ENCODE peak calls at places on chromosome 11, in nine cellular contexts. U is globus pallidus; G is astrocyte of the cerebellum; Y is NCI-H1694; E is BJ; F is RWPE1; J is foreskin fibroblast; P is GM18507; K is stimulated activated naive CD4-positive, alpha-beta T cell. I is an unnamed sample.

GRCh38 chr11:122168218-122168617 is 52.2 kb upstream of the BLID start:
- DNase-seq in U (no peak), G (no peak), Y (no peak), E (no peak), F (no peak), J (no peak), P (no peak), K (no peak), I (no peak)

GRCh38 chr11:61886643-61887042 is 4.7 kb downstream of the FADS3 start:
- DNase-seq in U (no peak), G (no peak), Y (no peak), E (no peak), F (no peak), J (no peak), P (no peak), K (no peak), I (no peak)

GRCh38 chr11:107856981-107857517 is 1.5 kb downstream of the SLC35F2 start:
- DNase-seq in U (no peak), G (no peak), Y (no peak), E (no peak), F (no peak), J (no peak), P (no peak), K (no peak), I (no peak)

GRCh38 chr11:32870676-32871075 is 21.9 kb upstream of the QSER1 start:
- DNase-seq in U (no peak), G (no peak), Y (peak), E (no peak), F (no peak), J (no peak), P (no peak), K (no peak), I (no peak)

GRCh38 chr11:102410382-102410784 is 42.2 kb downstream of the TMEM123 start:
- DNase-seq in U (no peak), G (no peak), Y (no peak), E (no peak), F (no peak), J (peak), P (no peak), K (no peak), I (no peak)

GRCh38 chr11:36030707-36031365 is 87.0 kb downstream of the LDLRAD3 start:
- DNase-seq in U (no peak), G (no peak), Y (peak), E (peak), F (no peak), J (peak), P (no peak), K (no peak), I (no peak)

GRCh38 chr11:134364261-134364660 is 32.5 kb downstream of the GLB1L2 start:
- DNase-seq in U (no peak), G (no peak), Y (no peak), E (no peak), F (no peak), J (no peak), P (no peak), K (no peak), I (no peak)

GRCh38 chr11:106091480-106092123 is 14.1 kb downstream of the AASDHPPT start:
- DNase-seq in U (no peak), G (peak), Y (no peak), E (no peak), F (peak), J (no peak), P (no peak), K (no peak), I (no peak)

GRCh38 chr11:103047837-103048236 is 44.1 kb downstream of the DCUN1D5 start:
- DNase-seq in U (no peak), G (no peak), Y (no peak), E (no peak), F (no peak), J (peak), P (no peak), K (no peak), I (no peak)

GRCh38 chr11:108364159-108364558 is 103.2 kb downstream of the C11orf65 start:
- DNase-seq in U (no peak), G (no peak), Y (no peak), E (peak), F (no peak), J (peak), P (no peak), K (no peak), I (no peak)

GRCh38 chr11:133403900-133404299 is 128.4 kb downstream of the OPCML start:
- DNase-seq in U (no peak), G (no peak), Y (no peak), E (no peak), F (no peak), J (no peak), P (no peak), K (no peak), I (no peak)

GRCh38 chr11:105078283-105078682 is 33.1 kb upstream of the CARD16 start:
- DNase-seq in U (no peak), G (no peak), Y (no peak), E (no peak), F (no peak), J (no peak), P (no peak), K (no peak), I (no peak)

GRCh38 chr11:17432041-17432440 is 43.6 kb upstream of the KCNJ11 start:
- DNase-seq in U (no peak), G (no peak), Y (no peak), E (no peak), F (no peak), J (no peak), P (no peak), K (no peak), I (no peak)

GRCh38 chr11:420911-421321 is 6.1 kb upstream of the SIGIRR start:
- DNase-seq in U (no peak), G (no peak), Y (no peak), E (no peak), F (no peak), J (no peak), P (no peak), K (no peak), I (no peak)

GRCh38 chr11:88421530-88421929 is 84.0 kb upstream of the CTSC start:
- DNase-seq in U (peak), G (no peak), Y (no peak), E (no peak), F (peak), J (no peak), P (peak), K (no peak), I (no peak)

GRCh38 chr11:106961518-106961917 is 56.8 kb downstream of the GUCY1A2 start:
- DNase-seq in U (no peak), G (peak), Y (no peak), E (peak), F (peak), J (peak), P (no peak), K (no peak), I (no peak)

GRCh38 chr11:112885744-112886706 is 75.2 kb upstream of the NCAM1 start:
- DNase-seq in U (no peak), G (no peak), Y (no peak), E (no peak), F (peak), J (no peak), P (no peak), K (no peak), I (no peak)

GRCh38 chr11:44403587-44404322 is 93.8 kb upstream of the ALX4 start:
- DNase-seq in U (no peak), G (no peak), Y (no peak), E (no peak), F (no peak), J (no peak), P (no peak), K (no peak), I (no peak)

GRCh38 chr11:1090600-1091331 is 16.1 kb downstream of the MUC2 start:
- DNase-seq in U (no peak), G (no peak), Y (no peak), E (no peak), F (no peak), J (no peak), P (no peak), K (no peak), I (peak)

GRCh38 chr11:27312110-27312509 is 50.9 kb downstream of the CCDC34 start:
- DNase-seq in U (no peak), G (no peak), Y (no peak), E (no peak), F (no peak), J (no peak), P (no peak), K (no peak), I (no peak)

I was measured in posterior cingulate gyrus.